ENCODE peak calls at places on chromosomes 4 and X, in six cellular contexts. One of them, this sample, is unnamed.

GRCh38 chrX:123405231-123405630 is 221.2 kb downstream of the GRIA3 start:
- DNase-seq in lower lobe of right lung: no peak
- DNase-seq in pancreas: no peak
- DNase-seq in heart left ventricle: no peak
- DNase-seq in mesendoderm: no peak
- DNase-seq in neural progenitor cell: no peak
- DNase-seq in this sample: no peak

GRCh38 chrX:31603411-31604120 is 531.7 kb upstream of the FTHL17 start:
- DNase-seq in lower lobe of right lung: no peak
- DNase-seq in pancreas: no peak
- DNase-seq in heart left ventricle: no peak
- DNase-seq in mesendoderm: no peak
- DNase-seq in neural progenitor cell: no peak
- DNase-seq in this sample: no peak

GRCh38 chrX:71910526-71911022 is at the start of gene NHSL2:
- DNase-seq in lower lobe of right lung: peak; percentile 40
- DNase-seq in pancreas: no peak
- DNase-seq in heart left ventricle: peak; percentile 30
- DNase-seq in mesendoderm: peak; percentile 66
- DNase-seq in neural progenitor cell: peak; percentile 73
- DNase-seq in this sample: no peak

GRCh38 chrX:121858867-121859647 is 811.6 kb downstream of the GLUD2 start:
- DNase-seq in lower lobe of right lung: no peak
- DNase-seq in pancreas: no peak
- DNase-seq in heart left ventricle: no peak
- DNase-seq in mesendoderm: no peak
- DNase-seq in neural progenitor cell: no peak
- DNase-seq in this sample: no peak

GRCh38 chr4:80271806-80272205 is 5.3 kb downstream of the FGF5 start:
- DNase-seq in lower lobe of right lung: no peak
- DNase-seq in pancreas: no peak
- DNase-seq in heart left ventricle: no peak
- DNase-seq in mesendoderm: no peak
- DNase-seq in neural progenitor cell: no peak
- DNase-seq in this sample: no peak

GRCh38 chrX:20500171-20500865 is 233.6 kb upstream of the RPS6KA3 start:
- DNase-seq in lower lobe of right lung: no peak
- DNase-seq in pancreas: no peak
- DNase-seq in heart left ventricle: no peak
- DNase-seq in mesendoderm: no peak
- DNase-seq in neural progenitor cell: no peak
- DNase-seq in this sample: no peak

GRCh38 chr4:18042754-18043153 is 21.2 kb upstream of the LCORL start:
- DNase-seq in lower lobe of right lung: no peak
- DNase-seq in pancreas: no peak
- DNase-seq in heart left ventricle: no peak
- DNase-seq in mesendoderm: peak; percentile 41
- DNase-seq in neural progenitor cell: peak; percentile 4
- DNase-seq in this sample: no peak

GRCh38 chr4:90002406-90003040 is 107.9 kb downstream of the MMRN1 start:
- DNase-seq in lower lobe of right lung: no peak
- DNase-seq in pancreas: no peak
- DNase-seq in heart left ventricle: no peak
- DNase-seq in mesendoderm: no peak
- DNase-seq in neural progenitor cell: no peak
- DNase-seq in this sample: no peak

GRCh38 chr4:3772632-3773031 is 6.4 kb downstream of the ADRA2C start:
- DNase-seq in lower lobe of right lung: no peak
- DNase-seq in pancreas: no peak
- DNase-seq in heart left ventricle: no peak
- DNase-seq in mesendoderm: no peak
- DNase-seq in neural progenitor cell: no peak
- DNase-seq in this sample: no peak

GRCh38 chr4:140047017-140047640 is 106.9 kb downstream of the MAML3 start:
- DNase-seq in lower lobe of right lung: no peak
- DNase-seq in pancreas: no peak
- DNase-seq in heart left ventricle: peak; percentile 50
- DNase-seq in mesendoderm: peak; percentile 53
- DNase-seq in neural progenitor cell: peak; percentile 51
- DNase-seq in this sample: peak; percentile 33

GRCh38 chr4:40292313-40292759 is 42.8 kb upstream of the CHRNA9 start:
- DNase-seq in lower lobe of right lung: no peak
- DNase-seq in pancreas: no peak
- DNase-seq in heart left ventricle: no peak
- DNase-seq in mesendoderm: peak; percentile 60
- DNase-seq in neural progenitor cell: no peak
- DNase-seq in this sample: no peak
- H3K4me1 ChIP-seq in lower lobe of right lung: no peaks in the 10 kb centered on the region
- H3K4me1 ChIP-seq in pancreas: no peaks in the 10 kb centered on the region
- H3K4me1 ChIP-seq in heart left ventricle: no peaks in the 10 kb centered on the region
- H3K4me1 ChIP-seq in mesendoderm: no peaks in the 10 kb centered on the region
- H3K4me1 ChIP-seq in neural progenitor cell: peaks cover 3% of the 10 kb centered on the region
- H3K4me1 ChIP-seq in this sample: peaks cover 5% of the 10 kb centered on the region

GRCh38 chr4:1713003-1713397 is 881 bp upstream of the SLBP start:
- DNase-seq in lower lobe of right lung: no peak
- DNase-seq in pancreas: no peak
- DNase-seq in heart left ventricle: no peak
- DNase-seq in mesendoderm: peak; percentile 76
- DNase-seq in neural progenitor cell: no peak
- DNase-seq in this sample: no peak

GRCh38 chr4:1712216-1713002 is at the start of gene SLBP:
- DNase-seq in lower lobe of right lung: peak; percentile 99
- DNase-seq in pancreas: peak; percentile 98
- DNase-seq in heart left ventricle: peak; percentile 95
- DNase-seq in mesendoderm: peak; percentile 96
- DNase-seq in neural progenitor cell: peak; percentile 94
- DNase-seq in this sample: peak; percentile 99

GRCh38 chr4:1716065-1716945 is 4.2 kb upstream of the SLBP start:
- DNase-seq in lower lobe of right lung: no peak
- DNase-seq in pancreas: no peak
- DNase-seq in heart left ventricle: no peak
- DNase-seq in mesendoderm: no peak
- DNase-seq in neural progenitor cell: no peak
- DNase-seq in this sample: no peak

GRCh38 chr4:1715002-1715761 is 3.1 kb upstream of the SLBP start:
- DNase-seq in lower lobe of right lung: no peak
- DNase-seq in pancreas: no peak
- DNase-seq in heart left ventricle: no peak
- DNase-seq in mesendoderm: no peak
- DNase-seq in neural progenitor cell: no peak
- DNase-seq in this sample: no peak

GRCh38 chr4:1714303-1715001 is 2.3 kb upstream of the SLBP start:
- DNase-seq in lower lobe of right lung: no peak
- DNase-seq in pancreas: no peak
- DNase-seq in heart left ventricle: no peak
- DNase-seq in mesendoderm: peak; percentile 71
- DNase-seq in neural progenitor cell: no peak
- DNase-seq in this sample: no peak
- H3K4me1 ChIP-seq in lower lobe of right lung: peaks cover 61% of the 10 kb centered on the region
- H3K4me1 ChIP-seq in pancreas: peaks cover 35% of the 10 kb centered on the region
- H3K4me1 ChIP-seq in heart left ventricle: peaks cover 61% of the 10 kb centered on the region
- H3K4me1 ChIP-seq in mesendoderm: no peaks in the 10 kb centered on the region
- H3K4me1 ChIP-seq in neural progenitor cell: peaks cover 9% of the 10 kb centered on the region
- H3K4me1 ChIP-seq in this sample: peaks cover 70% of the 10 kb centered on the region

DNA sequence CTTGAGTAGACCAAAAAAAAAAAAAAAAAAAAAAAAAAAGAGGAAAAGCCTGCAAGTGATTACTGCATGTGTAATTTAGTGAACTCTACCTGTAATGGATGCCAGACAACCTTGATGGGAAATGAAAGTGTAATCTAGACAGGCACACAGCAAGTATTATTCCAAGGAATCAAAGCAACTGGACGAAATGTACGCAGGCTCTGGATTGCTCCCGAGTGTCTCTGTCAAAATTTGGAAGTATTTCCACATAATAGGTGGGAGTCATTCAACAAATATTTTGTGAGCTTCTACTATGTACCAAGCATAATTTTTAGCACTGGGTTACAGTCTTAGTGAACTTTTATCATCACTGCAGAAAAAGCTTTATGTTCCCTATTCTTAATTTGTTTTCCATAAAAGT is 64.2 kb downstream of the LIMCH1 start:
- DNase-seq in lower lobe of right lung: no peak
- DNase-seq in pancreas: no peak
- DNase-seq in heart left ventricle: no peak
- DNase-seq in mesendoderm: no peak
- DNase-seq in neural progenitor cell: no peak
- DNase-seq in this sample: no peak
- H3K4me1 ChIP-seq in lower lobe of right lung: peaks cover 22% of the 10 kb centered on the region
- H3K4me1 ChIP-seq in pancreas: no peaks in the 10 kb centered on the region
- H3K4me1 ChIP-seq in heart left ventricle: peaks cover 49% of the 10 kb centered on the region
- H3K4me1 ChIP-seq in mesendoderm: no peaks in the 10 kb centered on the region
- H3K4me1 ChIP-seq in neural progenitor cell: peaks cover 24% of the 10 kb centered on the region
- H3K4me1 ChIP-seq in this sample: peaks cover 8% of the 10 kb centered on the region

GRCh38 chr4:121183359-121183758 is 19.2 kb upstream of the TNIP3 start:
- DNase-seq in lower lobe of right lung: no peak
- DNase-seq in pancreas: no peak
- DNase-seq in heart left ventricle: no peak
- DNase-seq in mesendoderm: no peak
- DNase-seq in neural progenitor cell: no peak
- DNase-seq in this sample: no peak
- H3K4me1 ChIP-seq in lower lobe of right lung: peaks cover 8% of the 10 kb centered on the region
- H3K4me1 ChIP-seq in pancreas: no peaks in the 10 kb centered on the region
- H3K4me1 ChIP-seq in heart left ventricle: no peaks in the 10 kb centered on the region
- H3K4me1 ChIP-seq in mesendoderm: no peaks in the 10 kb centered on the region
- H3K4me1 ChIP-seq in neural progenitor cell: no peaks in the 10 kb centered on the region
- H3K4me1 ChIP-seq in this sample: no peaks in the 10 kb centered on the region

GRCh38 chr4:151942971-151943370 is 182.2 kb upstream of the GATB start:
- DNase-seq in lower lobe of right lung: no peak
- DNase-seq in pancreas: no peak
- DNase-seq in heart left ventricle: no peak
- DNase-seq in mesendoderm: no peak
- DNase-seq in neural progenitor cell: no peak
- DNase-seq in this sample: no peak
- H3K4me1 ChIP-seq in lower lobe of right lung: no peaks in the 10 kb centered on the region
- H3K4me1 ChIP-seq in pancreas: no peaks in the 10 kb centered on the region
- H3K4me1 ChIP-seq in heart left ventricle: no peaks in the 10 kb centered on the region
- H3K4me1 ChIP-seq in mesendoderm: no peaks in the 10 kb centered on the region
- H3K4me1 ChIP-seq in neural progenitor cell: no peaks in the 10 kb centered on the region
- H3K4me1 ChIP-seq in this sample: no peaks in the 10 kb centered on the region

GRCh38 chr4:153488006-153488718 is 22.0 kb downstream of the TMEM131L start:
- DNase-seq in lower lobe of right lung: no peak
- DNase-seq in pancreas: no peak
- DNase-seq in heart left ventricle: peak; percentile 38
- DNase-seq in mesendoderm: no peak
- DNase-seq in neural progenitor cell: no peak
- DNase-seq in this sample: no peak

GRCh38 chr4:153488719-153489384 is 22.7 kb downstream of the TMEM131L start:
- DNase-seq in lower lobe of right lung: peak; percentile 64
- DNase-seq in pancreas: no peak
- DNase-seq in heart left ventricle: peak; percentile 67
- DNase-seq in mesendoderm: no peak
- DNase-seq in neural progenitor cell: peak; percentile 33
- DNase-seq in this sample: no peak

GRCh38 chr4:153486281-153487151 is 20.4 kb downstream of the TMEM131L start:
- DNase-seq in lower lobe of right lung: no peak
- DNase-seq in pancreas: peak; percentile 45
- DNase-seq in heart left ventricle: no peak
- DNase-seq in mesendoderm: peak; percentile 94
- DNase-seq in neural progenitor cell: peak; percentile 36
- DNase-seq in this sample: peak; percentile 38

GRCh38 chr4:153490985-153491483 is 24.9 kb downstream of the TMEM131L start:
- DNase-seq in lower lobe of right lung: no peak
- DNase-seq in pancreas: no peak
- DNase-seq in heart left ventricle: no peak
- DNase-seq in mesendoderm: no peak
- DNase-seq in neural progenitor cell: no peak
- DNase-seq in this sample: no peak

DNA sequence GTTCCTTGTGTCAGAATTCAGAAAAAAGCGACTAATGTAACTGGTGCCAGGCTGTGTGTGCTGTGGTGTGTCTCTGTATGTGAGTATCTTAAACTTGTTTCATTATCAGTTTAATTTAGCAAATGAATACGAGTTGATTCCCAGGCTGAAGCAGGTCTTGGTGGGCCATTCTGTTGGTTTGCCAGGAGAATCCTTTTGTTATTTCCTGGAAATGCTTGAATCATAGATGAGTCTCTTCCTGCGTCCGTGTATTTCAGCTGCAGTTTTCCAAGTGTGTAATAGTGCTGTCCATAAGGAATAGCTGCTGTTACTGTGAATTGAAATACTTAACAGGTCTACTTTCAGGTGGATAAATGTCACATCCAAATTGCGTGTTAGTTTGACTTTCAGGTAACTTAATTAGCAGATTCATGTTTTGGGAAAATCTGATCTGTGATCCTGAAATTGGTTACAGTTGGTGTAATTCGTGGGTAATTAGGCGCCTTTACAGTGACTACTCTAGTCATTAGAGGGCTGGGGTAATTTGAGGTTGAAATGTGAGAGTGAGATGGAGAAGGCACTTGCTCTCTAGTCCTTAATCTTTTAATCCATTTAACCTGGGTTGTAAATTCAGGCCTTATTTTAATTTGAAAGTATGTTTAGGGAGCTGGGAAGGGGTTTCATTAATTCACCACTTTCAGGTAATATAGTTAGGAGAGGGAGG is 23.8 kb downstream of the TMEM131L start:
- DNase-seq in lower lobe of right lung: no peak
- DNase-seq in pancreas: no peak
- DNase-seq in heart left ventricle: no peak
- DNase-seq in mesendoderm: no peak
- DNase-seq in neural progenitor cell: no peak
- DNase-seq in this sample: no peak
- H3K4me1 ChIP-seq in lower lobe of right lung: peaks cover 46% of the 10 kb centered on the region
- H3K4me1 ChIP-seq in pancreas: peaks cover 47% of the 10 kb centered on the region
- H3K4me1 ChIP-seq in heart left ventricle: peaks cover 62% of the 10 kb centered on the region
- H3K4me1 ChIP-seq in mesendoderm: peaks cover 26% of the 10 kb centered on the region
- H3K4me1 ChIP-seq in neural progenitor cell: peaks cover 38% of the 10 kb centered on the region
- H3K4me1 ChIP-seq in this sample: peaks cover 25% of the 10 kb centered on the region